ENCODE peak calls at places on chromosomes 13 and 19, in nine cellular contexts. K, Y, F, W, O, D, G, A and H are unnamed samples.

GRCh38 chr13:75960538-75960994 is 324.4 kb downstream of the LMO7 start:
- DNase-seq in O (no peak), G (no peak), W (no peak), K (no peak), A (no peak), D (no peak), Y (no peak), F (no peak), H (no peak)

GRCh38 chr19:6713773-6714692 is 6.4 kb downstream of the C3 start:
- DNase-seq in K (no peak), W (no peak), O (no peak), D (no peak), G (no peak), A (no peak), Y (no peak), F (no peak), H (no peak)

GRCh38 chr13:37546087-37546486 is 52.5 kb downstream of the POSTN start:
- DNase-seq in D (no peak), A (no peak), G (no peak), K (no peak), Y (no peak), W (no peak), O (no peak), F (no peak), H (no peak)

GRCh38 chr13:99395436-99395835 is 88.2 kb upstream of the GPR183 start:
- DNase-seq in F (no peak), A (no peak), O (no peak), D (no peak), K (no peak), G (no peak), W (no peak), Y (no peak), H (no peak)

GRCh38 chr19:50313812-50314536 is 15.2 kb downstream of the KCNC3 start:
- DNase-seq in K (no peak), O (no peak), Y (peak; percentile 45), F (no peak), W (no peak), D (no peak), A (no peak), G (no peak), H (no peak)

GRCh38 chr13:34458756-34459462 is 483.2 kb upstream of the NBEA start:
- DNase-seq in A (no peak), W (no peak), G (no peak), D (no peak), F (no peak), K (no peak), O (no peak), Y (no peak), H (no peak)

GRCh38 chr19:50537769-50538230 is 24.1 kb upstream of the ASPDH start:
- DNase-seq in D (no peak), Y (peak; percentile 95), F (peak; percentile 91), O (peak; percentile 48), G (peak; percentile 82), K (peak; percentile 86), A (peak; percentile 79), W (no peak), H (peak; percentile 39)

GRCh38 chr19:51418707-51419106 is 1.3 kb upstream of the SIGLEC10 start:
- DNase-seq in A (no peak), G (no peak), D (no peak), K (no peak), Y (no peak), O (no peak), F (no peak), W (no peak), H (no peak)

GRCh38 chr13:99700468-99700867 is 199.2 kb downstream of the TM9SF2 start:
- DNase-seq in K (no peak), W (no peak), Y (no peak), F (no peak), G (no peak), O (no peak), D (no peak), A (no peak), H (no peak)

GRCh38 chr13:29573190-29573589 is 22.3 kb downstream of the SLC7A1 start:
- DNase-seq in F (no peak), K (no peak), D (no peak), W (no peak), O (no peak), A (peak; percentile 87), G (no peak), Y (no peak), H (no peak)

GRCh38 chr19:11422163-11423068 is 3.3 kb upstream of the RGL3 start:
- DNase-seq in Y (peak; percentile 60), D (peak; percentile 21), W (no peak), F (no peak), G (no peak), K (no peak), O (peak; percentile 82), A (peak; percentile 78), H (peak; percentile 18)

GRCh38 chr19:18746393-18747167 is 44.5 kb downstream of the COMP start:
- DNase-seq in W (no peak), O (no peak), A (no peak), K (no peak), D (no peak), G (no peak), F (no peak), Y (no peak), H (no peak)

GRCh38 chr19:15776991-15777787 is 10.3 kb upstream of the OR10H5 start:
- DNase-seq in G (no peak), W (no peak), A (no peak), O (no peak), D (no peak), Y (no peak), K (no peak), F (no peak), H (no peak)

GRCh38 chr13:52070929-52071523 is 46.5 kb downstream of the UTP14C start:
- DNase-seq in O (peak; percentile 45), A (peak; percentile 18), D (no peak), F (no peak), Y (no peak), G (peak; percentile 1), K (peak; percentile 8), W (no peak), H (no peak)